ENCODE peak calls at places on chromosomes 2 and 18, in four cellular contexts. I, A, Y and U are unnamed samples.

GRCh38 chr2:195660265-195660890 is 3.4 kb downstream of the SLC39A10 start:
- DNase-seq in A (peak; percentile 44), I (no peak), Y (peak; percentile 73), U (no peak)

GRCh38 chr18:48690494-48690893 is 151.7 kb downstream of the CTIF start:
- DNase-seq in Y (no peak), A (no peak), I (no peak), U (no peak)

GRCh38 chr2:150212722-150213171 is 274.7 kb downstream of the RND3 start:
- DNase-seq in A (no peak), I (no peak), Y (no peak), U (no peak)

GRCh38 chr2:25116956-25117355 is 51.4 kb downstream of the POMC start:
- DNase-seq in A (no peak), I (no peak), Y (no peak), U (no peak)

GRCh38 chr18:2515908-2516625 is 55.2 kb downstream of the METTL4 start:
- DNase-seq in A (no peak), I (no peak), Y (no peak), U (no peak)

GRCh38 chr2:136113767-136114070 is 4.2 kb downstream of the CXCR4 start:
- DNase-seq in I (no peak), A (no peak), Y (no peak), U (no peak)

GRCh38 chr2:171553858-171554257 is 31.6 kb downstream of the CYBRD1 start:
- DNase-seq in Y (no peak), I (no peak), A (peak; percentile 57), U (no peak)

GRCh38 chr18:24628360-24628759 is 167.9 kb downstream of the HRH4 start:
- DNase-seq in A (no peak), I (no peak), Y (no peak), U (no peak)

GRCh38 chr2:5690718-5691658 is 1.2 kb upstream of the SOX11 start:
- DNase-seq in A (no peak), I (no peak), Y (no peak), U (no peak)

GRCh38 chr2:151085101-151085640 is 176.5 kb downstream of the RBM43 start:
- DNase-seq in I (no peak), Y (no peak), A (no peak), U (no peak)

GRCh38 chr2:230908595-230909191 is 16.3 kb downstream of the GPR55 start:
- DNase-seq in Y (peak; percentile 23), A (no peak), I (no peak), U (peak; percentile 51)

GRCh38 chr2:230912046-230912445 is 13.0 kb downstream of the GPR55 start:
- DNase-seq in A (no peak), Y (no peak), I (no peak), U (peak; percentile 9)

GRCh38 chr2:230910546-230911135 is 14.4 kb downstream of the GPR55 start:
- DNase-seq in I (no peak), Y (no peak), A (no peak), U (no peak)

GRCh38 chr2:230908094-230908594 is 16.9 kb downstream of the GPR55 start:
- DNase-seq in A (no peak), Y (peak; percentile 22), I (no peak), U (no peak)

GRCh38 chr2:230909841-230910545 is 15.0 kb downstream of the GPR55 start:
- DNase-seq in I (no peak), A (no peak), Y (no peak), U (no peak)
- TF ChIP-seq POLR2A in I (no peak), A (no peak), Y (no peak), U (no peak)

GRCh38 chr2:174335605-174336402 is 1.1 kb downstream of the SP9 start:
- DNase-seq in I (no peak), A (no peak), Y (no peak), U (no peak)

GRCh38 chr2:174334278-174334715 is 457 bp upstream of the SP9 start:
- DNase-seq in Y (no peak), A (no peak), I (no peak), U (no peak)

GRCh38 chr2:174333502-174334277 is 1.1 kb upstream of the SP9 start:
- DNase-seq in I (no peak), A (no peak), Y (no peak), U (no peak)

GRCh38 chr2:174336403-174337336 is 1.9 kb downstream of the SP9 start:
- DNase-seq in Y (no peak), A (no peak), I (no peak), U (no peak)

DNA sequence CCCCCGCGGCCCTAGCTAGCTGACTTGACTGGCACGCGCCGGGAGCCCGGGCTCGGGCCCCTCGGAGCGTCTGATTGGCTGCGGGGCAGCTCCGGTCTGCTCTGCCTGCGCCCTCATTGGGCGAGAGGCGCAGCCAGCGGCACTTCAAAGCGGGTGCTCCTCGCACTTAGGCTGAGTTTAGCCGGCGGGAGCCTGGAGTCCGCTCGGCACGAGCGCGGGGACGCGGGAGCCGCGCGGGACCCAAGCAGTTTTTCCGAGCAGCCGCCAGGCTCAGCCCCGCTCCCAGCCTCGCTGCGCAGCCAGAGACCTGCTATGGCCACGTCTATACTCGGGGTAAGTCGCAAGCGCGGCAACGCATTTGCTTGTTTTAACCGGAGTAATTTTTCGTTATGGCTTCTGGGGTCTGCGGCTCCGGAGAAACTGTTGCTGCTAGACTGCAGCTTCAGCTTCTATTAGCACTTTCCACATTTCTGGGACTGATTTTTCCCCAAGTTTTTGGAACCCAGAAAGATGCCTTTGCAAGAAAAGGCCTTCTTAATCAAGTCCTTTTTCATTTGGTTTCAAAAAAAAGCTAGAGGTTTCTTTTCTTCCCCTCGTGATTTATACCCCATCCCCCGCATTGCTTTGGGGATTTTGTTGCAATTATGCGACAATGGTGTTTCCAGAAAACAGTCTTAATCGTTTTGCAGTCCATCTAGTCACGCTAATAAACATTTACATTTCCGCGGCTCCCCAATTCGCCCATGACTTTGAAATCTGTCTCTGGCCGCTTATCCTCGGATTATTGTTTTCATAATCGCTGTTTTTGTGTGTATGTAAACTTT is at the start of gene SP9:
- DNase-seq in I (no peak), Y (no peak), A (no peak), U (no peak)
- H3K4me3 ChIP-seq in I (peak within 1 kb of the TSS; percentile 64), Y (peak within 1 kb of the TSS; percentile 31), A (no peak within 1 kb of the TSS), U (peak within 1 kb of the TSS; percentile 39)

DNA sequence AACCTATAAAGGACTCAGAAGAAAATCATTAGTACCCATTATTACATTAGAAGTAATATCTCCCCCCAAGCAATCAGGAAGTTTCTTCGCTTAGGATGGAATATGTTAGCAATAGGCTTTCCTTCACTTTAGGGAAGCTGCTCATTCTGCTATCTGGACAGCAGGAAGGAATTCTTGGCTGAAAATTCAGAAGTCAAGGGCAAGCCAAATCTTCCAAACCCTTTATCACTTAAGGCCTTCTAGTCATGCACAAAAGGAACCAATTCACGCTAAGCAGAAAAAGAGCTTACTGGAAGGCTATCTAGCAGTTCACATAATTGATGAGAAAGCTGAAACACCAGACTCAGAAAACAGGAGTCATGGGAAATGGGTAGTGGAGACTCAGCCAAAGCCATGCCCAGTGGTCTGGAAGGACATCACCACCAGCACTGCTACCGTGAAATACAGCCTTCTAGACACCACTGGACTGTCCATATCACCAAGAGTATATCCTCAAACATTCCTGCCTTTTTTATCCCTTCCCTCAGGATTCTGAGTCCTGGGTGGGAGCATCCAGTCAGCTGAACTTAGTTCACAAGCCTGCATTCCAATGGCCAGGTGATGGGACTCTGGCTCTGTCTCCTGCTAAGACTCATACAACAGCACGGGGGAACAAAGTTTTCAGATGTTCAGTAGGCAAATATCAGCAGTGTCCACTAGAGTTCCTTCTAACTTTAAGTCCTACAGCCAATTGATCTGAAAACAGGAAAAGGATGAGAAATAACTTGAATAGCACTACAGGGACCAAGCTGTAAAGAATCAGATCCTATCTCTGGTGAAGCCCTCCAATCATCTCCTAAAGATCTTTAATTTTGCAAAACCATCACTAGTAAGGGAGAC is 14.8 kb upstream of the ADAM17 start:
- DNase-seq in Y (no peak), I (no peak), A (no peak), U (no peak)
- TF ChIP-seq CTCF in Y (no peak), I (no peak), A (no peak), U (no peak)

DNA sequence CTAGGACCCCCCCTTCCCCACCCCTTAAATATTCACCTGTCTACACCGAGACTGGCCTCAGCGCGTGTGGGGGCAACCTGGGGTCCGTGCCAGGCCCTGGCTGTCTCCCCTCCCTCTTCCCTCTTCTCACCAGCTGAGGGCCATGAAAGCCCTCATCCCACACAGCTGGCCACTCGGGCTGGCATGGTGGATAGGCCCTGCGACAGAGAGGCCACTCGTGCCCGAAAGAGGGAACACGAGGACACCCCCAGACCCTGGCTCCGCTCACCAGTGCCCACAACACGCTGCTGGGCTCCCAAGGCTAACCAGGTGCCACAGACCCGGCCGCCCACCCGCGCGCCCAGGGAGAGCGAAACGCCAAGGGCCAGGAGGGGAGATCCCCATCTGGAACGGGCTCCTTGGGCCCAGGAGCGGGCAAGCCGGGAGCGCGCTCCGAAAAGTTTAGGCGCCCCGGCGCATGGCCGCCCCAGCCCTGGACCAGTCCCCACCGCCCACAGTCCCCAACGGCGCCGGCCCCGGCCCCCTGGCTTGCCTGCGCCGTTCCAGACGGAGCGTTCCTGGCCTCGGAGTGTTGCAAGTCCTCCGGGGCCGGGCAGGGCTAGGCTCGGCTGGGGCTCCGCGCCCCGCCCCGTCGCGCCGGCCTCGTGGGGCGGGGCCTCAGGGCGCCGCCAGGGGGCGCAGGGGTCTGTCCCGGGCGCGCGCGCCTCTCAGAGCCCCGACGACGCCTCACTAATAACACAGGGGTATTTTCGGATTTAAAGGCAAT is at the start of gene TMBIM1:
- DNase-seq in Y (peak; percentile 88), A (peak; percentile 76), I (no peak), U (peak; percentile 92)
- TF ChIP-seq POLR2A in Y (peak; percentile 84), A (peak; percentile 83), I (peak; percentile 79), U (peak; percentile 50)

GRCh38 chr2:237084444-237084843 is 1.2 kb upstream of the COPS8 start:
- DNase-seq in I (no peak), A (no peak), Y (no peak), U (no peak)
- H3K4me3 ChIP-seq in I (no peak overlapping the region), A (no peak overlapping the region), Y (no peak overlapping the region), U (no peak overlapping the region)

DNA sequence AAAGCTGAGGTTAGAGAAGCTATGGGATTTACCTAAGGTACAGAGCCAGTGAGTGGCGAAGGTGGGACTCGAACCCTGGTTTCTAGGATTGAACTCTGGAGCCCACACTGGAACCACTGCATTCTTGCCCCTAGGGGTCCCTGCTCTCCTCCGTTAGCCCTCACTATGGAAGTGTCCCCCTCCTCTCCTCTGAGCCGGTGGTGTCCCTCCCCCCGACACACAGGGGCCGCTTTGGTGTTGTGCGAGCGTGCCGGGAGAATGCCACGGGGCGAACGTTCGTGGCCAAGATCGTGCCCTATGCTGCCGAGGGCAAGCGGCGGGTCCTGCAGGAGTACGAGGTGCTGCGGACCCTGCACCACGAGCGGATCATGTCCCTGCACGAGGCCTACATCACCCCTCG is 8.5 kb upstream of the GMPPA start:
- DNase-seq in I (no peak), Y (no peak), A (no peak), U (no peak)
- TF ChIP-seq CTCF in I (no peak), Y (no peak), A (no peak), U (no peak)

GRCh38 chr2:11640132-11640531 is 29.9 kb downstream of the NTSR2 start:
- DNase-seq in I (no peak), A (no peak), Y (no peak), U (no peak)

GRCh38 chr2:11637546-11637945 is 32.4 kb downstream of the NTSR2 start:
- DNase-seq in A (no peak), I (no peak), Y (no peak), U (no peak)

GRCh38 chr2:11642972-11643371 is 27.0 kb downstream of the NTSR2 start:
- DNase-seq in I (no peak), A (no peak), Y (no peak), U (no peak)

GRCh38 chr2:11636593-11637295 is 33.3 kb downstream of the NTSR2 start:
- DNase-seq in A (no peak), Y (no peak), I (no peak), U (no peak)

DNA sequence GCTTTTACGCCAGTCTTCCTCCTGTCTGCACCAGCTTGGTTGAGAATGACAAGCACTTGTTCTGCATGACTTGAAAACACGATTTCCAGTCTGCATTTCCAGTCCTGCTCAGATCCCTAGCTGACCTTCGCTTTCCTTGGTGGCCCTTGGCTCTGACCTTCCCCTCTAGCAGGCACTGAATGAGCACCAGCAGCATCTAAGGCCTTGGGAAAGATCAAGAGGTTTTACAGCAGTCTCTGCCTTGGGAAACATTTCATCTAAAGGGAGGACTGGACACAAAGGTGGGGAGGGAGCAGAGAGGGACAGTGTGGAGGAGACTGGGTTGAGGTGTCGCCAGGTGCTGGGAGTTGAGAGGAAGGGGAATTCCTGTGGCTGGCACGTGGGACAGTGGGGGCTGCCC is 30.5 kb downstream of the NTSR2 start:
- DNase-seq in Y (no peak), I (no peak), A (no peak), U (no peak)
- TF ChIP-seq POLR2A in Y (no peak), I (no peak), A (no peak), U (no peak)